ENCODE peak calls at places on chromosomes 7 and 10, in nine cellular contexts. I is GM23248, C is HCT116, M is neuronal stem cell, W is tibial artery, Q is lower lobe of right lung, D is Panc1, J is uterus, K is ascending aorta. B is an unnamed sample.

GRCh38 chr7:76372984-76373833 is 14.4 kb upstream of the YWHAG start:
- DNase-seq in I (peak; percentile 90), C (no peak), M (no peak), W (no peak), Q (peak; percentile 25), D (no peak), J (peak; percentile 50), K (peak; percentile 70), B (no peak)

GRCh38 chr10:42769653-42770052 is 12.9 kb upstream of the BMS1 start:
- DNase-seq in I (peak; percentile 7), C (no peak), M (no peak), W (no peak), Q (no peak), D (no peak), J (no peak), K (no peak), B (no peak)

GRCh38 chr7:123632808-123633207 is 22.9 kb upstream of the LMOD2 start:
- DNase-seq in I (no peak), C (no peak), M (no peak), W (no peak), Q (no peak), D (no peak), J (no peak), K (no peak), B (no peak)

GRCh38 chr10:12902135-12902572 is 99.4 kb downstream of the CCDC3 start:
- DNase-seq in I (peak; percentile 64), C (peak; percentile 33), M (peak; percentile 72), W (no peak), Q (no peak), D (peak; percentile 8), J (peak; percentile 69), K (no peak), B (no peak)

GRCh38 chr7:97025983-97026704 is 1.5 kb upstream of the DLX5 start:
- DNase-seq in I (peak; percentile 30), C (no peak), M (peak; percentile 27), W (no peak), Q (no peak), D (no peak), J (no peak), K (no peak), B (no peak)

GRCh38 chr7:4792537-4793126 is 17.2 kb downstream of the AP5Z1 start:
- DNase-seq in I (peak; percentile 53), C (no peak), M (peak; percentile 70), W (no peak), Q (peak; percentile 60), D (no peak), J (no peak), K (no peak), B (no peak)

GRCh38 chr10:22222236-22223190 is 4.7 kb upstream of the EBLN1 start:
- DNase-seq in I (no peak), C (no peak), M (no peak), W (no peak), Q (no peak), D (no peak), J (no peak), K (no peak), B (no peak)

GRCh38 chr10:63064706-63065105 is 68.4 kb upstream of the NRBF2 start:
- DNase-seq in I (peak; percentile 37), C (no peak), M (no peak), W (no peak), Q (no peak), D (no peak), J (peak; percentile 23), K (no peak), B (no peak)

GRCh38 chr10:100184426-100185219 is 1.2 kb downstream of the ERLIN1 start:
- DNase-seq in I (peak; percentile 54), C (peak; percentile 12), M (no peak), W (no peak), Q (no peak), D (no peak), J (no peak), K (no peak), B (no peak)

GRCh38 chr7:5422324-5423271 is 1.0 kb downstream of the TNRC18 start:
- DNase-seq in I (peak; percentile 81), C (no peak), M (no peak), W (no peak), Q (peak; percentile 63), D (no peak), J (peak; percentile 28), K (no peak), B (no peak)

GRCh38 chr7:13279854-13280435 is 592.5 kb downstream of the ARL4A start:
- DNase-seq in I (peak; percentile 67), C (peak; percentile 15), M (no peak), W (no peak), Q (no peak), D (no peak), J (no peak), K (no peak), B (no peak)

GRCh38 chr7:51351661-51352060 is 35.1 kb upstream of the COBL start:
- DNase-seq in I (peak; percentile 53), C (no peak), M (no peak), W (no peak), Q (no peak), D (no peak), J (no peak), K (no peak), B (no peak)

GRCh38 chr7:142477079-142477651 is 219.3 kb upstream of the PRSS58 start:
- DNase-seq in I (peak; percentile 59), C (no peak), M (no peak), W (no peak), Q (no peak), D (no peak), J (no peak), K (no peak), B (no peak)

GRCh38 chr10:27100800-27101347 is 580 bp upstream of the ANKRD26 start:
- DNase-seq in I (no peak), C (no peak), M (no peak), W (no peak), Q (no peak), D (no peak), J (peak; percentile 16), K (no peak), B (no peak)

GRCh38 chr7:29946428-29947186 is 43.0 kb downstream of the SCRN1 start:
- DNase-seq in I (peak; percentile 42), C (peak; percentile 42), M (no peak), W (no peak), Q (no peak), D (no peak), J (peak; percentile 36), K (no peak), B (no peak)

GRCh38 chr7:134897936-134898335 is 88.4 kb upstream of the AGBL3 start:
- DNase-seq in I (no peak), C (no peak), M (no peak), W (no peak), Q (no peak), D (no peak), J (no peak), K (no peak), B (no peak)
- H3K27ac ChIP-seq in I (peak overlapping the region; percentile 5), C (no peak overlapping the region), M (no peak overlapping the region), W (peak overlapping the region; percentile 34), Q (no peak overlapping the region), D (no peak overlapping the region), J (peak overlapping the region; percentile 48), K (peak overlapping the region; percentile 21), B (peak overlapping the region; percentile 4)

GRCh38 chr7:131122394-131122793 is 205.3 kb upstream of the MKLN1 start:
- DNase-seq in I (no peak), C (no peak), M (no peak), W (no peak), Q (no peak), D (no peak), J (no peak), K (no peak), B (no peak)
- H3K27ac ChIP-seq in I (no peak overlapping the region), C (no peak overlapping the region), M (no peak overlapping the region), W (no peak overlapping the region), Q (no peak overlapping the region), D (no peak overlapping the region), J (no peak overlapping the region), K (no peak overlapping the region), B (no peak overlapping the region)

DNA sequence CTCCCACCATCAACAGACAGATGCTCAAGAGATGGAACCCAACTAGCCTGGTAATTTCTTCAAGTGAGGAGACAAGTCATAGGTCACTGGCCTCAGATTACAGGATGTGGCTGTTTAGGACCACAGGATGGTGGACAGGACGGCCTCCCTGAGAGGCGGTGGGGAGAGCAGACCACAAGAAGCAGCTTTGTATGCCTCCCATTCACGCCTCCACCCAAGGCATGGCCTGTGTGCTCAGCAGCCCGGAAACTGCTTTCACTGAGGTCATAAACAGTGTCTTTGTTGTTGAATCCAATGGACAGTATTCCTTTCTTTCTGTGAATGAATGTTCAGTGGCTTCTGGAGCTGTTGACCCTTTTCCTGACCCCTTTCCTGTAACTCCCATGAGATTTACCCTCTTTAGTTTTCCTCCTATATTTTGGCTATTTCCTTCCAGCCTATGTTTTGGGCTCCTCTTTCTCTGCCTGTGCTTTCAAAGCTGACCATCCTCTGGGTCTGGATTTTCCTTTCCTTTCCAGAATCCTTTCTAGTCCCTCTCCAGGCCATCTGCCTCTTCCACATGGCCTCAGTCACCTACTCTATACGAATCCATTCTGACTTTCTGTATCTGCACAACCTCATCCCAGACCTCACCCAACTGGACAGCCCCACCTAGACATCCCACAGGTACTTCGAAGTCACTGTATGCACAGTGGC is 32.4 kb upstream of the INPP5F start:
- DNase-seq in I (no peak), C (no peak), M (no peak), W (peak; percentile 21), Q (no peak), D (no peak), J (no peak), K (no peak), B (no peak)
- H3K27ac ChIP-seq in I (no peak overlapping the region), C (no peak overlapping the region), M (no peak overlapping the region), W (no peak overlapping the region), Q (no peak overlapping the region), D (no peak overlapping the region), J (no peak overlapping the region), K (no peak overlapping the region), B (peak overlapping the region; percentile 80)

DNA sequence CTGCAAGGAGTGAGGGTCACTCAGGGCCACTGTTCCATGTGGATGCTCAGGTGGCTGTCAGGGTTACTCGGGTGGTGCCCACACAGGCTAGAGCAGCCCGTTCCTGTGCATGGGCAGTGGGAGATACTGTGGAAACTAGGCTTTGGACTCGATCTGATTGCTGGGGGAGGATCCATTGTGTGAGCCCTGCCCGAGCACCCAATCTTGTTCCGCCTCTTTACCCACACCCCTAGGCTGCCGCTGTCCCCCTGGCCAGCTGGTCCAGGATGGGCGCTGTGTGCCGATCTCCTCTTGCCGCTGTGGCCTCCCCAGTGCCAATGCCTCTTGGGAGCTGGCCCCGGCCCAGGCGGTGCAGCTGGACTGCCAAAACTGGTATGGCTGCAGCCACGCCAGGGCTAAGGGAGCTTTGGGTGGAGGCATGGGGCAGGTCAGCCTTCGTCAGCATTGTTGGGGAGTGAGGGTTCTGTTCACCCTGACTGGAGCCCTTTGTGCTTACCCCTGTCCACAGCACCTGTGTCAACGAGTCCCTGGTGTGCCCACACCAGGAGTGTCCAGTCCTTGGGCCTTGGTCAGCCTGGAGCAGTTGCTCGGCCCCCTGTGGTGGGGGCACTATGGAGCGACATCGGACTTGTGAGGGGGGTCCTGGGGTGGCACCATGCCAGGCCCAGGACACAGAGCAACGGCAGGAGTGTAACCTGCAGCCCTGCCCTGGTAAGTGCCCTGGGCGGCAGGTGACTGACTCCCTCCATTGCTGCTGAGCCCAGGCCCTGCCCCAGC is 12.4 kb upstream of the ZNF862 start:
- DNase-seq in I (no peak), C (no peak), M (no peak), W (no peak), Q (peak; percentile 43), D (no peak), J (no peak), K (no peak), B (no peak)
- H3K27ac ChIP-seq in I (no peak overlapping the region), C (no peak overlapping the region), M (no peak overlapping the region), W (no peak overlapping the region), Q (no peak overlapping the region), D (no peak overlapping the region), J (no peak overlapping the region), K (no peak overlapping the region), B (no peak overlapping the region)